ENCODE peak calls at places on chromosomes 12 and 14, in five cellular contexts. F, H, I, B and D are unnamed samples.

GRCh38 chr14:59332727-59333126 is 132.5 kb downstream of the GPR135 start:
- DNase-seq in F (peak; percentile 26), H (peak; percentile 97), I (no peak), B (peak; percentile 90), D (peak; percentile 92)

GRCh38 chr14:55102141-55102547 is 26.9 kb upstream of the LGALS3 start:
- DNase-seq in F (peak; percentile 81), H (peak; percentile 98), I (peak; percentile 86), B (peak; percentile 84), D (peak; percentile 100)

GRCh38 chr12:14364583-14365271 is 755 bp upstream of the ATF7IP start:
- DNase-seq in F (no peak), H (no peak), I (no peak), B (no peak), D (no peak)

GRCh38 chr14:92501891-92502351 is 11.7 kb upstream of the RIN3 start:
- DNase-seq in F (no peak), H (peak; percentile 62), I (no peak), B (peak; percentile 90), D (peak; percentile 61)

GRCh38 chr12:111873113-111873512 is 31.1 kb downstream of the MAPKAPK5 start:
- DNase-seq in F (no peak), H (no peak), I (no peak), B (no peak), D (no peak)

GRCh38 chr12:56585098-56585497 is 45.0 kb downstream of the BAZ2A start:
- DNase-seq in F (no peak), H (no peak), I (no peak), B (no peak), D (no peak)

GRCh38 chr12:98752726-98753125 is 107.6 kb downstream of the APAF1 start:
- DNase-seq in F (no peak), H (peak; percentile 59), I (no peak), B (peak; percentile 75), D (peak; percentile 61)

GRCh38 chr12:9032202-9032964 is 43.0 kb downstream of the KLRG1 start:
- DNase-seq in F (no peak), H (no peak), I (no peak), B (peak; percentile 27), D (no peak)

GRCh38 chr12:81270385-81270784 is 192.5 kb downstream of the ACSS3 start:
- DNase-seq in F (no peak), H (no peak), I (no peak), B (no peak), D (no peak)

GRCh38 chr12:75933136-75933535 is 98.4 kb downstream of the PHLDA1 start:
- DNase-seq in F (peak; percentile 81), H (peak; percentile 93), I (no peak), B (peak; percentile 85), D (peak; percentile 86)

GRCh38 chr12:114815157-114815556 is 131.2 kb upstream of the TBX3 start:
- DNase-seq in F (no peak), H (no peak), I (no peak), B (no peak), D (no peak)
- H3K4me3 ChIP-seq in F (no peak overlapping the region), H (no peak overlapping the region), I (no peak overlapping the region), B (no peak overlapping the region), D (no peak overlapping the region)

GRCh38 chr12:26058308-26058707 is 66.5 kb downstream of the BHLHE41 start:
- DNase-seq in F (no peak), H (no peak), I (no peak), B (no peak), D (no peak)
- TF ChIP-seq CTCF in F (no peak), H (no peak), I (no peak), B (no peak), D (no peak)

DNA sequence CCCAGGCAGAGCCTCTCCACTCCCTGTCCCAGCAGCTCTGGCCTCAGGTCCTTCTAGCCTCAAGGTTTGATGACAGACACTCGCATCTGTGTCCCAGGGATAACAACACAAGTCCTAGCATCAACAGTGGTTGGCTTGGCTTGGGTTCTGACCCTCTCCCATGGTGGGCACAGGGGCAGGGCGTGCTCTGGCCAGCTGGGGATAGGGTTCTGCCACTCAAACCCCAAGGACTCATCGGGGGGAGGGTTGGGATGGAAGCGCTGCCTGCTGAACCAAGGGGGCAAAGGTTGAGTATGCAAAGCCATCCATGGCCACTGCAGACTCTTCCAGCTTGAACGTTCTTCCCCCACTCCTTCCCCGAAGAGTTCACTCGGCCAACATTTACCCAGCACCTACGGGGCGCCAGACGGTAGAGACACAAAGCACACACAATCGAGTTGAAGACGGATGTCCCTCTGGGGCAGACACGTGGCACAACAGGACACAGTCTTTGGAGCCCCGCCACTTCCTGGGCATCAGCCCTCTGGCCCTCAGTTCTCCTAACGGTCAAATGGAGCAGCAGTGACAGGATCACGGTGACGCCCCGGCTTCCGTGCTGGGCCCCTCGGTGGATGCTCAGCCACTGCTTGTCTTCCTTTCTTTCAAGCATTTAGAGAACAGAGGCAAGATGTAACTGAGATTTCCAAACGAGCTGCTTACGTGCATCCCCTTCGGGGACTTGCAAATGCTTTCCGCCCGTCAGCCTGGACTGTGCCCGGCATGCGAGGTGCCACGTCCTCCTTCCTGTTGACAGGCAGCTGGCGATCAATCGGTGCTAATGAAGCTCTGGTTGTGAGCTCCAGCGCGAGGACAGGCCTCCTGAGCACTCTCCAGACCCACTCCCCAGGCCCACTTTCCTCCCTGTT is 42.6 kb downstream of the DLK1 start:
- DNase-seq in F (no peak), H (no peak), I (peak; percentile 14), B (no peak), D (no peak)
- H3K4me3 ChIP-seq in F (no peak overlapping the region), H (no peak overlapping the region), I (no peak overlapping the region), B (no peak overlapping the region), D (no peak overlapping the region)

GRCh38 chr14:21398901-21399300 is 15.1 kb upstream of the SUPT16H start:
- DNase-seq in F (no peak), H (no peak), I (no peak), B (no peak), D (no peak)

GRCh38 chr14:21399311-21399870 is 15.6 kb upstream of the SUPT16H start:
- DNase-seq in F (no peak), H (no peak), I (no peak), B (no peak), D (no peak)

GRCh38 chr14:21395450-21395849 is 11.6 kb upstream of the SUPT16H start:
- DNase-seq in F (no peak), H (no peak), I (no peak), B (no peak), D (no peak)
- TF ChIP-seq CTCF in F (no peak), H (no peak), I (no peak), B (no peak), D (no peak)